ENCODE peak calls at places on chromosome 14, in six cellular contexts. E, Q, J, M, T and B are unnamed samples.

GRCh38 chr14:50714452-50715073 is 46.5 kb upstream of the SAV1 start:
- DNase-seq in Q (no peak), M (peak; percentile 61), E (no peak), T (no peak), J (peak; percentile 54), B (no peak)

GRCh38 chr14:93686313-93686712 is 102.0 kb downstream of the PRIMA1 start:
- DNase-seq in M (no peak), J (no peak), Q (no peak), E (no peak), T (no peak), B (no peak)

GRCh38 chr14:23306113-23306411 is 571 bp upstream of the BCL2L2 start:
- DNase-seq in T (no peak), J (no peak), Q (no peak), E (no peak), M (peak; percentile 38), B (no peak)

GRCh38 chr14:50521912-50522341 is 10.4 kb downstream of the MAP4K5 start:
- DNase-seq in J (no peak), T (no peak), M (no peak), E (no peak), Q (no peak), B (no peak)

GRCh38 chr14:87457727-87458126 is 535.3 kb downstream of the GALC start:
- DNase-seq in J (no peak), T (no peak), M (no peak), E (no peak), Q (no peak), B (no peak)

GRCh38 chr14:50003213-50004021 is 110.5 kb downstream of the ARF6 start:
- DNase-seq in Q (peak; percentile 64), E (peak; percentile 80), M (peak; percentile 72), T (peak; percentile 80), J (peak; percentile 55), B (peak; percentile 66)

GRCh38 chr14:101251812-101252442 is 309.4 kb upstream of the DIO3 start:
- DNase-seq in Q (no peak), E (no peak), M (no peak), T (no peak), J (no peak), B (no peak)

GRCh38 chr14:91412939-91413338 is 4.7 kb downstream of the CCDC88C start:
- DNase-seq in M (no peak), Q (no peak), T (no peak), J (no peak), E (no peak), B (no peak)

GRCh38 chr14:50000215-50001145 is 107.6 kb downstream of the ARF6 start:
- DNase-seq in Q (no peak), J (peak; percentile 86), E (no peak), M (peak; percentile 41), T (no peak), B (peak; percentile 62)

GRCh38 chr14:54857830-54858269 is 44.8 kb downstream of the GCH1 start:
- DNase-seq in Q (no peak), E (no peak), T (no peak), J (no peak), M (no peak), B (no peak)
- H3K27ac ChIP-seq in Q (peak overlapping the region; percentile 68), E (no peak overlapping the region), T (no peak overlapping the region), J (no peak overlapping the region), M (no peak overlapping the region), B (no peak overlapping the region)

DNA sequence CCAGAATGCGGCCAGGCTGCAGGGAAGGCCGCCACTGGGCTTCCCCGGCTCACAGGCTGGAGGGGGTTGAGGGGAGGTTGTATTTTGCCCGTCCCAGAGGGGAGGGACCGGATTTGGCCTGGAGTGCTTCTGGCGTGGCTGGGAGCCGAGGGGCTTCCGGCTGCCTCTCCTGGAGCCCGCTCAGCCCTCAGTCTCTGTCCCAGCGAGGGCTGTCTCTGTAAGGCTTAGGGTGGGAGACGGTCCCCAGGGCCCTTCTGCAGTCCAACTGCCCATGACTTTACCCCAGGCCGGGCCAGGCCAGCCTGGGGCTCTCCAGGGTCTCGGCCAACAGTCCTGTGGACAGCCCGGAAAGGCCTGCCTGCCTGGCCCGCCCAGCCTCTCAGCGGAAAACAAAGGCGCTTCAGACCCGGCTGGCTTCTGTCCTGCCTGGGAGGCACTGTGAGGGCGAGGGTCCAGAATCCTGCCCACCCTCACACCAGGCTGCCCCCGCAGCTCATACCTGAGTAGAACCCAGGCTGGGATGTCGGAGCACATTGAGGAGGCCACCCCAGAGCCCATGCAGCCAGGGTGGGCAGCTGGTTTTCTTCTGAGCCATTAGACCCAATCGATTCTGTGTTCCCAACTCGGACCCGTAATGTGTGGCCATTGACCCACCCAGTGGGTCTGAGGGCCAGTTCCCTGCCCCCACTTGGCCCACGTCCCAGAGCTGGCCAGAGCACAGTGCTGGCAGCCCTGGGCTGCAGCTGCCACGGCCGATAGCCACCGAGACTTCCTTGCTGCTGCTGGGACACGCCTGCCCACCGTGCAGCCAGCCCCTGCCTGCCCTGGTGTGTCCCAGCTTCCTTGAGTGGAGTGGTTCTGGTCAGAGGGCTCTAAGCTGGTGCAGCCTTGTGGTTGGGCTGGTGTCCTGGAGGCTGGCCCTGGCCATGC is 1.6 kb downstream of the CRIP2 start:
- DNase-seq in M (peak; percentile 55), J (peak; percentile 71), T (no peak), Q (no peak), E (no peak), B (no peak)
- H3K4me3 ChIP-seq in M (peak overlapping the region; percentile 70), J (peak overlapping the region; percentile 99), T (peak overlapping the region; percentile 82), Q (peak overlapping the region; percentile 49), E (no peak overlapping the region), B (peak overlapping the region; percentile 59)

DNA sequence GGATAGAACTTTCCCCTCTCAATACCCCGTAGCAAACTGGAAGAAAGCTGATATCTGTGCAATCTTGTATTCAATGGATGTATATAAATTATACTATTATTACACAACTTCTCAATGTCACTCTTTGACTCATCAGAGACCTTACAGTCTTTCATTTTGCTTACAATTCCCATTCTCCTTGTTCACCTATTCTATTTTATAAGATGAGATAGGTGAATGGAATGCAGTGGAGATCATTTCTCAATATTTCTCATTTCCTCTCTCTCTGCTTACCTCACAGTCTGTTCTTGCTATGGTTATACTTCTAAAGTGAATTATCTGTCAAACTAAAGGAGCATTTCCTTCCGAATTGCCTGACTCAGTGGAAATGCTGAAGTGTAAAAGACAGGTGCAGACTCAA is 14.9 kb downstream of the FOXA1 start:
- DNase-seq in M (no peak), Q (no peak), J (no peak), E (no peak), T (no peak), B (no peak)
- H3K27ac ChIP-seq in M (no peak overlapping the region), Q (no peak overlapping the region), J (no peak overlapping the region), E (peak overlapping the region; percentile 94), T (peak overlapping the region; percentile 59), B (no peak overlapping the region)

GRCh38 chr14:32696325-32697101 is 242.2 kb upstream of the NPAS3 start:
- DNase-seq in T (no peak), E (no peak), Q (no peak), M (no peak), J (peak; percentile 75), B (no peak)

GRCh38 chr14:32697114-32697513 is 241.6 kb upstream of the NPAS3 start:
- DNase-seq in Q (no peak), J (peak; percentile 93), T (no peak), E (no peak), M (no peak), B (no peak)

GRCh38 chr14:32694795-32695449 is 243.8 kb upstream of the NPAS3 start:
- DNase-seq in J (no peak), E (no peak), Q (no peak), T (no peak), M (no peak), B (no peak)

GRCh38 chr14:32698831-32699230 is 239.8 kb upstream of the NPAS3 start:
- DNase-seq in E (no peak), J (no peak), T (no peak), Q (no peak), M (no peak), B (no peak)

GRCh38 chr14:32697704-32698103 is 241.0 kb upstream of the NPAS3 start:
- DNase-seq in E (no peak), Q (no peak), J (peak; percentile 79), T (no peak), M (no peak), B (no peak)
- H3K4me3 ChIP-seq in E (no peak overlapping the region), Q (no peak overlapping the region), J (peak overlapping the region; percentile 3), T (no peak overlapping the region), M (no peak overlapping the region), B (no peak overlapping the region)